ENCODE peak calls at places on chromosomes 6 and 20, in nine cellular contexts. One of them, this sample, is unnamed.

GRCh38 chr6:139249387-139249786 is 42.4 kb downstream of the TXLNB start:
- DNase-seq in upper lobe of right lung: no peak
- DNase-seq in COR-L47: no peak
- DNase-seq in endothelial cell: no peak
- DNase-seq in GM23248: no peak
- DNase-seq in ELF-1: no peak
- DNase-seq in activated CD8-positive, alpha-beta T cell treated with anti-CD3 and anti-CD28 coated beads for 36 hours: peak
- DNase-seq in T-helper 1 cell: no peak
- DNase-seq in activated CD8-positive, alpha-beta memory T cell treated with anti-CD3 and anti-CD28 coated beads for 24 hours: no peak
- DNase-seq in this sample: no peak

GRCh38 chr6:43570876-43571441 is 4.9 kb downstream of the XPO5 start:
- DNase-seq in upper lobe of right lung: no peak
- DNase-seq in COR-L47: no peak
- DNase-seq in endothelial cell: no peak
- DNase-seq in GM23248: peak
- DNase-seq in ELF-1: no peak
- DNase-seq in activated CD8-positive, alpha-beta T cell treated with anti-CD3 and anti-CD28 coated beads for 36 hours: peak
- DNase-seq in T-helper 1 cell: no peak
- DNase-seq in activated CD8-positive, alpha-beta memory T cell treated with anti-CD3 and anti-CD28 coated beads for 24 hours: no peak
- DNase-seq in this sample: no peak

GRCh38 chr6:87029711-87030314 is 65.1 kb downstream of the CGA start:
- DNase-seq in upper lobe of right lung: no peak
- DNase-seq in COR-L47: peak
- DNase-seq in endothelial cell: no peak
- DNase-seq in GM23248: peak
- DNase-seq in ELF-1: no peak
- DNase-seq in activated CD8-positive, alpha-beta T cell treated with anti-CD3 and anti-CD28 coated beads for 36 hours: peak
- DNase-seq in T-helper 1 cell: no peak
- DNase-seq in activated CD8-positive, alpha-beta memory T cell treated with anti-CD3 and anti-CD28 coated beads for 24 hours: no peak
- DNase-seq in this sample: peak

GRCh38 chr6:85143686-85144085 is 306.2 kb upstream of the NT5E start:
- DNase-seq in upper lobe of right lung: no peak
- DNase-seq in COR-L47: no peak
- DNase-seq in endothelial cell: no peak
- DNase-seq in GM23248: peak
- DNase-seq in ELF-1: no peak
- DNase-seq in activated CD8-positive, alpha-beta T cell treated with anti-CD3 and anti-CD28 coated beads for 36 hours: no peak
- DNase-seq in T-helper 1 cell: no peak
- DNase-seq in activated CD8-positive, alpha-beta memory T cell treated with anti-CD3 and anti-CD28 coated beads for 24 hours: no peak
- DNase-seq in this sample: no peak

GRCh38 chr6:38836585-38836984 is 121.5 kb downstream of the DNAH8 start:
- DNase-seq in upper lobe of right lung: no peak
- DNase-seq in COR-L47: no peak
- DNase-seq in endothelial cell: no peak
- DNase-seq in GM23248: no peak
- DNase-seq in ELF-1: no peak
- DNase-seq in activated CD8-positive, alpha-beta T cell treated with anti-CD3 and anti-CD28 coated beads for 36 hours: no peak
- DNase-seq in T-helper 1 cell: no peak
- DNase-seq in activated CD8-positive, alpha-beta memory T cell treated with anti-CD3 and anti-CD28 coated beads for 24 hours: no peak
- DNase-seq in this sample: no peak

GRCh38 chr20:18279231-18279630 is 9.1 kb upstream of the ZNF133 start:
- DNase-seq in upper lobe of right lung: no peak
- DNase-seq in COR-L47: no peak
- DNase-seq in endothelial cell: no peak
- DNase-seq in GM23248: peak
- DNase-seq in ELF-1: no peak
- DNase-seq in activated CD8-positive, alpha-beta T cell treated with anti-CD3 and anti-CD28 coated beads for 36 hours: peak
- DNase-seq in T-helper 1 cell: no peak
- DNase-seq in activated CD8-positive, alpha-beta memory T cell treated with anti-CD3 and anti-CD28 coated beads for 24 hours: no peak
- DNase-seq in this sample: no peak

GRCh38 chr6:54020311-54020710 is 90.9 kb upstream of the MLIP start:
- DNase-seq in upper lobe of right lung: no peak
- DNase-seq in COR-L47: no peak
- DNase-seq in endothelial cell: no peak
- DNase-seq in GM23248: no peak
- DNase-seq in ELF-1: no peak
- DNase-seq in activated CD8-positive, alpha-beta T cell treated with anti-CD3 and anti-CD28 coated beads for 36 hours: no peak
- DNase-seq in T-helper 1 cell: no peak
- DNase-seq in activated CD8-positive, alpha-beta memory T cell treated with anti-CD3 and anti-CD28 coated beads for 24 hours: no peak
- DNase-seq in this sample: no peak

GRCh38 chr20:23029324-23029723 is 5.8 kb upstream of the SSTR4 start:
- DNase-seq in upper lobe of right lung: no peak
- DNase-seq in COR-L47: no peak
- DNase-seq in endothelial cell: no peak
- DNase-seq in GM23248: no peak
- DNase-seq in ELF-1: no peak
- DNase-seq in activated CD8-positive, alpha-beta T cell treated with anti-CD3 and anti-CD28 coated beads for 36 hours: no peak
- DNase-seq in T-helper 1 cell: no peak
- DNase-seq in activated CD8-positive, alpha-beta memory T cell treated with anti-CD3 and anti-CD28 coated beads for 24 hours: no peak
- DNase-seq in this sample: no peak

GRCh38 chr20:61564628-61565027 is 312.6 kb downstream of the CDH4 start:
- DNase-seq in upper lobe of right lung: no peak
- DNase-seq in COR-L47: no peak
- DNase-seq in endothelial cell: no peak
- DNase-seq in GM23248: no peak
- DNase-seq in ELF-1: no peak
- DNase-seq in activated CD8-positive, alpha-beta T cell treated with anti-CD3 and anti-CD28 coated beads for 36 hours: no peak
- DNase-seq in T-helper 1 cell: no peak
- DNase-seq in activated CD8-positive, alpha-beta memory T cell treated with anti-CD3 and anti-CD28 coated beads for 24 hours: no peak
- DNase-seq in this sample: no peak

GRCh38 chr20:37524859-37525708 is 2.6 kb downstream of the BLCAP start:
- DNase-seq in upper lobe of right lung: no peak
- DNase-seq in COR-L47: no peak
- DNase-seq in endothelial cell: no peak
- DNase-seq in GM23248: peak
- DNase-seq in ELF-1: no peak
- DNase-seq in activated CD8-positive, alpha-beta T cell treated with anti-CD3 and anti-CD28 coated beads for 36 hours: peak
- DNase-seq in T-helper 1 cell: no peak
- DNase-seq in activated CD8-positive, alpha-beta memory T cell treated with anti-CD3 and anti-CD28 coated beads for 24 hours: peak
- DNase-seq in this sample: no peak

GRCh38 chr20:38894091-38894847 is 31.9 kb upstream of the FAM83D start:
- DNase-seq in upper lobe of right lung: no peak
- DNase-seq in COR-L47: peak
- DNase-seq in endothelial cell: no peak
- DNase-seq in GM23248: peak
- DNase-seq in ELF-1: no peak
- DNase-seq in activated CD8-positive, alpha-beta T cell treated with anti-CD3 and anti-CD28 coated beads for 36 hours: no peak
- DNase-seq in T-helper 1 cell: no peak
- DNase-seq in activated CD8-positive, alpha-beta memory T cell treated with anti-CD3 and anti-CD28 coated beads for 24 hours: no peak
- DNase-seq in this sample: no peak

GRCh38 chr6:22145823-22146379 is 150.9 kb downstream of the PRL start:
- DNase-seq in upper lobe of right lung: no peak
- DNase-seq in COR-L47: no peak
- DNase-seq in endothelial cell: peak
- DNase-seq in GM23248: peak
- DNase-seq in ELF-1: peak
- DNase-seq in activated CD8-positive, alpha-beta T cell treated with anti-CD3 and anti-CD28 coated beads for 36 hours: peak
- DNase-seq in T-helper 1 cell: no peak
- DNase-seq in activated CD8-positive, alpha-beta memory T cell treated with anti-CD3 and anti-CD28 coated beads for 24 hours: no peak
- DNase-seq in this sample: peak

GRCh38 chr20:59163641-59164530 is at the start of gene ZNF831:
- DNase-seq in upper lobe of right lung: no peak
- DNase-seq in COR-L47: no peak
- DNase-seq in endothelial cell: no peak
- DNase-seq in GM23248: no peak
- DNase-seq in ELF-1: no peak
- DNase-seq in activated CD8-positive, alpha-beta T cell treated with anti-CD3 and anti-CD28 coated beads for 36 hours: peak
- DNase-seq in T-helper 1 cell: no peak
- DNase-seq in activated CD8-positive, alpha-beta memory T cell treated with anti-CD3 and anti-CD28 coated beads for 24 hours: no peak
- DNase-seq in this sample: no peak

GRCh38 chr6:27593861-27594260 is 121.0 kb upstream of the ZNF184 start:
- DNase-seq in upper lobe of right lung: no peak
- DNase-seq in COR-L47: no peak
- DNase-seq in endothelial cell: no peak
- DNase-seq in GM23248: no peak
- DNase-seq in ELF-1: peak
- DNase-seq in activated CD8-positive, alpha-beta T cell treated with anti-CD3 and anti-CD28 coated beads for 36 hours: no peak
- DNase-seq in T-helper 1 cell: no peak
- DNase-seq in activated CD8-positive, alpha-beta memory T cell treated with anti-CD3 and anti-CD28 coated beads for 24 hours: no peak
- DNase-seq in this sample: no peak

GRCh38 chr6:123592426-123592825 is 44.3 kb downstream of the TRDN start:
- DNase-seq in upper lobe of right lung: no peak
- DNase-seq in COR-L47: no peak
- DNase-seq in endothelial cell: no peak
- DNase-seq in GM23248: no peak
- DNase-seq in ELF-1: no peak
- DNase-seq in activated CD8-positive, alpha-beta T cell treated with anti-CD3 and anti-CD28 coated beads for 36 hours: no peak
- DNase-seq in T-helper 1 cell: no peak
- DNase-seq in activated CD8-positive, alpha-beta memory T cell treated with anti-CD3 and anti-CD28 coated beads for 24 hours: no peak
- DNase-seq in this sample: no peak

GRCh38 chr20:2521369-2522305 is 12.9 kb upstream of the ZNF343 start:
- DNase-seq in upper lobe of right lung: no peak
- DNase-seq in COR-L47: peak
- DNase-seq in endothelial cell: peak
- DNase-seq in GM23248: peak
- DNase-seq in ELF-1: peak
- DNase-seq in activated CD8-positive, alpha-beta T cell treated with anti-CD3 and anti-CD28 coated beads for 36 hours: peak
- DNase-seq in T-helper 1 cell: peak
- DNase-seq in activated CD8-positive, alpha-beta memory T cell treated with anti-CD3 and anti-CD28 coated beads for 24 hours: peak
- DNase-seq in this sample: peak

GRCh38 chr6:117022774-117023173 is 145.7 kb downstream of the RFX6 start:
- DNase-seq in upper lobe of right lung: no peak
- DNase-seq in COR-L47: no peak
- DNase-seq in endothelial cell: no peak
- DNase-seq in GM23248: no peak
- DNase-seq in ELF-1: no peak
- DNase-seq in activated CD8-positive, alpha-beta T cell treated with anti-CD3 and anti-CD28 coated beads for 36 hours: no peak
- DNase-seq in T-helper 1 cell: no peak
- DNase-seq in activated CD8-positive, alpha-beta memory T cell treated with anti-CD3 and anti-CD28 coated beads for 24 hours: no peak
- DNase-seq in this sample: no peak

GRCh38 chr6:110255356-110255755 is 75.1 kb downstream of the CDC40 start:
- DNase-seq in upper lobe of right lung: no peak
- DNase-seq in COR-L47: no peak
- DNase-seq in endothelial cell: peak
- DNase-seq in GM23248: peak
- DNase-seq in ELF-1: peak
- DNase-seq in activated CD8-positive, alpha-beta T cell treated with anti-CD3 and anti-CD28 coated beads for 36 hours: peak
- DNase-seq in T-helper 1 cell: no peak
- DNase-seq in activated CD8-positive, alpha-beta memory T cell treated with anti-CD3 and anti-CD28 coated beads for 24 hours: no peak
- DNase-seq in this sample: no peak

GRCh38 chr6:160221423-160221822 is 37.2 kb downstream of the SLC22A2 start:
- DNase-seq in upper lobe of right lung: no peak
- DNase-seq in COR-L47: no peak
- DNase-seq in endothelial cell: no peak
- DNase-seq in GM23248: no peak
- DNase-seq in ELF-1: no peak
- DNase-seq in activated CD8-positive, alpha-beta T cell treated with anti-CD3 and anti-CD28 coated beads for 36 hours: no peak
- DNase-seq in T-helper 1 cell: no peak
- DNase-seq in activated CD8-positive, alpha-beta memory T cell treated with anti-CD3 and anti-CD28 coated beads for 24 hours: no peak
- DNase-seq in this sample: no peak

GRCh38 chr20:7843613-7844012 is 96.6 kb downstream of the HAO1 start:
- DNase-seq in upper lobe of right lung: no peak
- DNase-seq in COR-L47: no peak
- DNase-seq in endothelial cell: no peak
- DNase-seq in GM23248: peak
- DNase-seq in ELF-1: no peak
- DNase-seq in activated CD8-positive, alpha-beta T cell treated with anti-CD3 and anti-CD28 coated beads for 36 hours: no peak
- DNase-seq in T-helper 1 cell: no peak
- DNase-seq in activated CD8-positive, alpha-beta memory T cell treated with anti-CD3 and anti-CD28 coated beads for 24 hours: no peak
- DNase-seq in this sample: no peak

GRCh38 chr6:1952726-1953360 is 292.6 kb downstream of the GMDS start:
- DNase-seq in upper lobe of right lung: no peak
- DNase-seq in COR-L47: no peak
- DNase-seq in endothelial cell: no peak
- DNase-seq in GM23248: peak
- DNase-seq in ELF-1: no peak
- DNase-seq in activated CD8-positive, alpha-beta T cell treated with anti-CD3 and anti-CD28 coated beads for 36 hours: no peak
- DNase-seq in T-helper 1 cell: no peak
- DNase-seq in activated CD8-positive, alpha-beta memory T cell treated with anti-CD3 and anti-CD28 coated beads for 24 hours: no peak
- DNase-seq in this sample: no peak

GRCh38 chr20:49725694-49726093 is 12.0 kb upstream of the B4GALT5 start:
- DNase-seq in upper lobe of right lung: no peak
- DNase-seq in COR-L47: no peak
- DNase-seq in endothelial cell: no peak
- DNase-seq in GM23248: no peak
- DNase-seq in ELF-1: no peak
- DNase-seq in activated CD8-positive, alpha-beta T cell treated with anti-CD3 and anti-CD28 coated beads for 36 hours: no peak
- DNase-seq in T-helper 1 cell: no peak
- DNase-seq in activated CD8-positive, alpha-beta memory T cell treated with anti-CD3 and anti-CD28 coated beads for 24 hours: no peak
- DNase-seq in this sample: no peak

GRCh38 chr6:158049055-158050028 is 67.7 kb downstream of the SYNJ2 start:
- DNase-seq in upper lobe of right lung: peak
- DNase-seq in COR-L47: no peak
- DNase-seq in endothelial cell: no peak
- DNase-seq in GM23248: no peak
- DNase-seq in ELF-1: peak
- DNase-seq in activated CD8-positive, alpha-beta T cell treated with anti-CD3 and anti-CD28 coated beads for 36 hours: no peak
- DNase-seq in T-helper 1 cell: no peak
- DNase-seq in activated CD8-positive, alpha-beta memory T cell treated with anti-CD3 and anti-CD28 coated beads for 24 hours: no peak
- DNase-seq in this sample: no peak

GRCh38 chr6:150857062-150857905 is 8.2 kb upstream of the MTHFD1L start:
- DNase-seq in upper lobe of right lung: no peak
- DNase-seq in COR-L47: no peak
- DNase-seq in endothelial cell: no peak
- DNase-seq in GM23248: peak
- DNase-seq in ELF-1: no peak
- DNase-seq in activated CD8-positive, alpha-beta T cell treated with anti-CD3 and anti-CD28 coated beads for 36 hours: no peak
- DNase-seq in T-helper 1 cell: no peak
- DNase-seq in activated CD8-positive, alpha-beta memory T cell treated with anti-CD3 and anti-CD28 coated beads for 24 hours: no peak
- DNase-seq in this sample: no peak

GRCh38 chr6:29558439-29559079 is 973 bp downstream of the UBD start:
- DNase-seq in upper lobe of right lung: no peak
- DNase-seq in COR-L47: no peak
- DNase-seq in endothelial cell: no peak
- DNase-seq in GM23248: no peak
- DNase-seq in ELF-1: no peak
- DNase-seq in activated CD8-positive, alpha-beta T cell treated with anti-CD3 and anti-CD28 coated beads for 36 hours: no peak
- DNase-seq in T-helper 1 cell: no peak
- DNase-seq in activated CD8-positive, alpha-beta memory T cell treated with anti-CD3 and anti-CD28 coated beads for 24 hours: no peak
- DNase-seq in this sample: no peak

GRCh38 chr6:138482816-138483215 is 16.5 kb downstream of the NHSL1 start:
- DNase-seq in upper lobe of right lung: no peak
- DNase-seq in COR-L47: no peak
- DNase-seq in endothelial cell: no peak
- DNase-seq in GM23248: no peak
- DNase-seq in ELF-1: no peak
- DNase-seq in activated CD8-positive, alpha-beta T cell treated with anti-CD3 and anti-CD28 coated beads for 36 hours: no peak
- DNase-seq in T-helper 1 cell: no peak
- DNase-seq in activated CD8-positive, alpha-beta memory T cell treated with anti-CD3 and anti-CD28 coated beads for 24 hours: no peak
- DNase-seq in this sample: no peak

GRCh38 chr20:53611449-53611894 is 17.8 kb upstream of the ZNF217 start:
- DNase-seq in upper lobe of right lung: no peak
- DNase-seq in COR-L47: no peak
- DNase-seq in endothelial cell: no peak
- DNase-seq in GM23248: peak
- DNase-seq in ELF-1: peak
- DNase-seq in activated CD8-positive, alpha-beta T cell treated with anti-CD3 and anti-CD28 coated beads for 36 hours: no peak
- DNase-seq in T-helper 1 cell: no peak
- DNase-seq in activated CD8-positive, alpha-beta memory T cell treated with anti-CD3 and anti-CD28 coated beads for 24 hours: no peak
- DNase-seq in this sample: peak

GRCh38 chr6:154548130-154548830 is 37.8 kb upstream of the CNKSR3 start:
- DNase-seq in upper lobe of right lung: no peak
- DNase-seq in COR-L47: no peak
- DNase-seq in endothelial cell: no peak
- DNase-seq in GM23248: no peak
- DNase-seq in ELF-1: no peak
- DNase-seq in activated CD8-positive, alpha-beta T cell treated with anti-CD3 and anti-CD28 coated beads for 36 hours: no peak
- DNase-seq in T-helper 1 cell: no peak
- DNase-seq in activated CD8-positive, alpha-beta memory T cell treated with anti-CD3 and anti-CD28 coated beads for 24 hours: no peak
- DNase-seq in this sample: no peak

GRCh38 chr20:24452498-24453133 is 16.8 kb upstream of the SYNDIG1 start:
- DNase-seq in upper lobe of right lung: no peak
- DNase-seq in COR-L47: no peak
- DNase-seq in endothelial cell: no peak
- DNase-seq in GM23248: no peak
- DNase-seq in ELF-1: no peak
- DNase-seq in activated CD8-positive, alpha-beta T cell treated with anti-CD3 and anti-CD28 coated beads for 36 hours: no peak
- DNase-seq in T-helper 1 cell: no peak
- DNase-seq in activated CD8-positive, alpha-beta memory T cell treated with anti-CD3 and anti-CD28 coated beads for 24 hours: no peak
- DNase-seq in this sample: no peak